ENCODE peak calls at places on chromosome 12, in ten cellular contexts. One of them, this sample, is unnamed. For H3K4me1 and H3K27me3, the result is how much of the 10 kb centered on the place peaks cover.

GRCh38 chr12:60494249-60494648 is 898.4 kb downstream of the SLC16A7 start:
- DNase-seq in IMR-90: peak
- DNase-seq in cardiac muscle cell: peak
- DNase-seq in right lobe of liver: no peak
- DNase-seq in MM.1S: peak
- DNase-seq in heart right ventricle: no peak
- DNase-seq in esophagus squamous epithelium: no peak
- DNase-seq in H9: no peak
- DNase-seq in body of pancreas: no peak
- DNase-seq in CD8-positive, alpha-beta T cell: no peak
- DNase-seq in this sample: no peak

GRCh38 chr12:62834406-62834805 is 100.5 kb downstream of the PPM1H start:
- DNase-seq in IMR-90: no peak
- DNase-seq in cardiac muscle cell: no peak
- DNase-seq in right lobe of liver: no peak
- DNase-seq in MM.1S: no peak
- DNase-seq in heart right ventricle: peak
- DNase-seq in esophagus squamous epithelium: no peak
- DNase-seq in H9: no peak
- DNase-seq in body of pancreas: no peak
- DNase-seq in CD8-positive, alpha-beta T cell: no peak
- DNase-seq in this sample: no peak

GRCh38 chr12:15227004-15227679 is 5.9 kb upstream of the RERG start:
- DNase-seq in IMR-90: peak
- DNase-seq in cardiac muscle cell: peak
- DNase-seq in right lobe of liver: peak
- DNase-seq in MM.1S: peak
- DNase-seq in heart right ventricle: peak
- DNase-seq in esophagus squamous epithelium: no peak
- DNase-seq in H9: peak
- DNase-seq in body of pancreas: peak
- DNase-seq in CD8-positive, alpha-beta T cell: no peak
- DNase-seq in this sample: peak

GRCh38 chr12:123715151-123715676 is 3.1 kb downstream of the ATP6V0A2 start:
- DNase-seq in IMR-90: peak
- DNase-seq in cardiac muscle cell: no peak
- DNase-seq in right lobe of liver: no peak
- DNase-seq in MM.1S: no peak
- DNase-seq in heart right ventricle: no peak
- DNase-seq in esophagus squamous epithelium: no peak
- DNase-seq in H9: no peak
- DNase-seq in body of pancreas: no peak
- DNase-seq in CD8-positive, alpha-beta T cell: no peak
- DNase-seq in this sample: no peak

GRCh38 chr12:77152623-77153193 is 87.3 kb upstream of the E2F7 start:
- DNase-seq in IMR-90: peak
- DNase-seq in cardiac muscle cell: peak
- DNase-seq in right lobe of liver: no peak
- DNase-seq in MM.1S: no peak
- DNase-seq in heart right ventricle: no peak
- DNase-seq in esophagus squamous epithelium: no peak
- DNase-seq in H9: no peak
- DNase-seq in body of pancreas: no peak
- DNase-seq in CD8-positive, alpha-beta T cell: no peak
- DNase-seq in this sample: no peak

GRCh38 chr12:47419500-47419899 is 286.3 kb downstream of the RPAP3 start:
- DNase-seq in IMR-90: peak
- DNase-seq in cardiac muscle cell: no peak
- DNase-seq in right lobe of liver: no peak
- DNase-seq in MM.1S: no peak
- DNase-seq in heart right ventricle: no peak
- DNase-seq in esophagus squamous epithelium: no peak
- DNase-seq in H9: no peak
- DNase-seq in body of pancreas: no peak
- DNase-seq in CD8-positive, alpha-beta T cell: no peak
- DNase-seq in this sample: no peak

GRCh38 chr12:90801776-90802175 is 153.2 kb downstream of the CCER1 start:
- DNase-seq in IMR-90: peak
- DNase-seq in cardiac muscle cell: peak
- DNase-seq in right lobe of liver: no peak
- DNase-seq in MM.1S: no peak
- DNase-seq in heart right ventricle: no peak
- DNase-seq in esophagus squamous epithelium: no peak
- DNase-seq in H9: no peak
- DNase-seq in body of pancreas: no peak
- DNase-seq in CD8-positive, alpha-beta T cell: no peak
- DNase-seq in this sample: no peak

GRCh38 chr12:130796985-130797686 is 41.9 kb downstream of the STX2 start:
- DNase-seq in IMR-90: no peak
- DNase-seq in cardiac muscle cell: no peak
- DNase-seq in right lobe of liver: no peak
- DNase-seq in MM.1S: no peak
- DNase-seq in heart right ventricle: no peak
- DNase-seq in esophagus squamous epithelium: no peak
- DNase-seq in H9: no peak
- DNase-seq in body of pancreas: no peak
- DNase-seq in CD8-positive, alpha-beta T cell: no peak
- DNase-seq in this sample: no peak

GRCh38 chr12:18658829-18659228 is 79.0 kb downstream of the PLCZ1 start:
- DNase-seq in IMR-90: peak
- DNase-seq in cardiac muscle cell: no peak
- DNase-seq in right lobe of liver: no peak
- DNase-seq in MM.1S: no peak
- DNase-seq in heart right ventricle: no peak
- DNase-seq in esophagus squamous epithelium: no peak
- DNase-seq in H9: no peak
- DNase-seq in body of pancreas: no peak
- DNase-seq in CD8-positive, alpha-beta T cell: no peak
- DNase-seq in this sample: no peak

GRCh38 chr12:131112016-131112415 is 158.3 kb downstream of the ADGRD1 start:
- DNase-seq in IMR-90: no peak
- DNase-seq in cardiac muscle cell: no peak
- DNase-seq in right lobe of liver: no peak
- DNase-seq in MM.1S: no peak
- DNase-seq in heart right ventricle: no peak
- DNase-seq in esophagus squamous epithelium: no peak
- DNase-seq in H9: no peak
- DNase-seq in body of pancreas: no peak
- DNase-seq in CD8-positive, alpha-beta T cell: no peak
- DNase-seq in this sample: no peak

GRCh38 chr12:130952106-130952505 is 1.6 kb upstream of the ADGRD1 start:
- DNase-seq in IMR-90: no peak
- DNase-seq in cardiac muscle cell: no peak
- DNase-seq in right lobe of liver: no peak
- DNase-seq in MM.1S: no peak
- DNase-seq in heart right ventricle: no peak
- DNase-seq in esophagus squamous epithelium: no peak
- DNase-seq in H9: no peak
- DNase-seq in body of pancreas: no peak
- DNase-seq in CD8-positive, alpha-beta T cell: no peak
- DNase-seq in this sample: peak

GRCh38 chr12:4439736-4440135 is 5.9 kb downstream of the FGF6 start:
- DNase-seq in IMR-90: no peak
- DNase-seq in cardiac muscle cell: no peak
- DNase-seq in right lobe of liver: no peak
- DNase-seq in MM.1S: no peak
- DNase-seq in heart right ventricle: no peak
- DNase-seq in esophagus squamous epithelium: no peak
- DNase-seq in H9: no peak
- DNase-seq in body of pancreas: no peak
- DNase-seq in CD8-positive, alpha-beta T cell: no peak
- DNase-seq in this sample: no peak
- H3K4me1 ChIP-seq in IMR-90: under half
- H3K4me1 ChIP-seq in cardiac muscle cell: under half
- H3K4me1 ChIP-seq in right lobe of liver: under half
- H3K4me1 ChIP-seq in MM.1S: under half
- H3K4me1 ChIP-seq in heart right ventricle: under half
- H3K4me1 ChIP-seq in esophagus squamous epithelium: under half
- H3K4me1 ChIP-seq in H9: under half
- H3K4me1 ChIP-seq in body of pancreas: under half
- H3K4me1 ChIP-seq in CD8-positive, alpha-beta T cell: under half
- H3K4me1 ChIP-seq in this sample: under half

GRCh38 chr12:68899251-68899771 is 33.7 kb downstream of the CPM start:
- DNase-seq in IMR-90: peak
- DNase-seq in cardiac muscle cell: peak
- DNase-seq in right lobe of liver: peak
- DNase-seq in MM.1S: no peak
- DNase-seq in heart right ventricle: no peak
- DNase-seq in esophagus squamous epithelium: no peak
- DNase-seq in H9: no peak
- DNase-seq in body of pancreas: peak
- DNase-seq in CD8-positive, alpha-beta T cell: no peak
- DNase-seq in this sample: no peak
- TF ChIP-seq CTCF in IMR-90: peak
- TF ChIP-seq CTCF in cardiac muscle cell: peak
- TF ChIP-seq CTCF in right lobe of liver: peak
- TF ChIP-seq CTCF in MM.1S: no peak
- TF ChIP-seq CTCF in heart right ventricle: no peak
- TF ChIP-seq CTCF in esophagus squamous epithelium: no peak
- TF ChIP-seq CTCF in H9: peak
- TF ChIP-seq CTCF in body of pancreas: peak
- TF ChIP-seq CTCF in CD8-positive, alpha-beta T cell: no peak
- TF ChIP-seq CTCF in this sample: no peak

DNA sequence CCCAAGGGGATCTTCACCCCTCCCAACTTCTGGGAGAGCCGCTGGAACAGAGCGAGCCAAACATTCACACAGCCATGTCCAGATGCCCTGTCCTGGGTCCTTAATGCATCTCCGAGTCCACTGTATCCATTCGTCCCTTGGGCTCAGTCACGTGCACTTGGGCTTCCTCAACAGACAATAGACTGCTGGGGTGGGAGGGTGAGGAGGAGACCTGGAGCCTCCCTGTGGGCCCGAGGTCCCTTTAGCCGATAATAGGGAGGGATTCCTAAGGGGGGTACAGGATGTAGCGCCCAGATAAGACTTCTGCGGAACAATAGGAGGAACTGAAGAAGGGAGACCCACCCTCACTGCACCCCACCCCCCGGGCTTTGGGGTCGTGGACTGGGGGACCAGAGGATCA is 6.7 kb downstream of the ARHGEF25 start:
- DNase-seq in IMR-90: no peak
- DNase-seq in cardiac muscle cell: no peak
- DNase-seq in right lobe of liver: no peak
- DNase-seq in MM.1S: no peak
- DNase-seq in heart right ventricle: peak
- DNase-seq in esophagus squamous epithelium: no peak
- DNase-seq in H9: no peak
- DNase-seq in body of pancreas: no peak
- DNase-seq in CD8-positive, alpha-beta T cell: no peak
- DNase-seq in this sample: no peak
- H3K27me3 ChIP-seq in IMR-90: under half
- H3K27me3 ChIP-seq in cardiac muscle cell: half or more
- H3K27me3 ChIP-seq in right lobe of liver: under half
- H3K27me3 ChIP-seq in MM.1S: under half
- H3K27me3 ChIP-seq in heart right ventricle: under half
- H3K27me3 ChIP-seq in esophagus squamous epithelium: under half
- H3K27me3 ChIP-seq in H9: half or more
- H3K27me3 ChIP-seq in body of pancreas: under half
- H3K27me3 ChIP-seq in CD8-positive, alpha-beta T cell: under half
- H3K27me3 ChIP-seq in this sample: under half

GRCh38 chr12:1565172-1565571 is 29.2 kb downstream of the FBXL14 start:
- DNase-seq in IMR-90: no peak
- DNase-seq in cardiac muscle cell: no peak
- DNase-seq in right lobe of liver: no peak
- DNase-seq in MM.1S: no peak
- DNase-seq in heart right ventricle: no peak
- DNase-seq in esophagus squamous epithelium: no peak
- DNase-seq in H9: no peak
- DNase-seq in body of pancreas: no peak
- DNase-seq in CD8-positive, alpha-beta T cell: no peak
- DNase-seq in this sample: no peak

GRCh38 chr12:1562813-1563412 is 31.5 kb downstream of the FBXL14 start:
- DNase-seq in IMR-90: no peak
- DNase-seq in cardiac muscle cell: peak
- DNase-seq in right lobe of liver: no peak
- DNase-seq in MM.1S: no peak
- DNase-seq in heart right ventricle: no peak
- DNase-seq in esophagus squamous epithelium: no peak
- DNase-seq in H9: no peak
- DNase-seq in body of pancreas: peak
- DNase-seq in CD8-positive, alpha-beta T cell: no peak
- DNase-seq in this sample: no peak

GRCh38 chr12:1566449-1567135 is 27.8 kb downstream of the FBXL14 start:
- DNase-seq in IMR-90: no peak
- DNase-seq in cardiac muscle cell: no peak
- DNase-seq in right lobe of liver: no peak
- DNase-seq in MM.1S: no peak
- DNase-seq in heart right ventricle: no peak
- DNase-seq in esophagus squamous epithelium: no peak
- DNase-seq in H9: no peak
- DNase-seq in body of pancreas: no peak
- DNase-seq in CD8-positive, alpha-beta T cell: no peak
- DNase-seq in this sample: peak

GRCh38 chr12:1572731-1573130 is 21.6 kb downstream of the FBXL14 start:
- DNase-seq in IMR-90: no peak
- DNase-seq in cardiac muscle cell: no peak
- DNase-seq in right lobe of liver: no peak
- DNase-seq in MM.1S: no peak
- DNase-seq in heart right ventricle: no peak
- DNase-seq in esophagus squamous epithelium: no peak
- DNase-seq in H9: no peak
- DNase-seq in body of pancreas: no peak
- DNase-seq in CD8-positive, alpha-beta T cell: no peak
- DNase-seq in this sample: no peak

DNA sequence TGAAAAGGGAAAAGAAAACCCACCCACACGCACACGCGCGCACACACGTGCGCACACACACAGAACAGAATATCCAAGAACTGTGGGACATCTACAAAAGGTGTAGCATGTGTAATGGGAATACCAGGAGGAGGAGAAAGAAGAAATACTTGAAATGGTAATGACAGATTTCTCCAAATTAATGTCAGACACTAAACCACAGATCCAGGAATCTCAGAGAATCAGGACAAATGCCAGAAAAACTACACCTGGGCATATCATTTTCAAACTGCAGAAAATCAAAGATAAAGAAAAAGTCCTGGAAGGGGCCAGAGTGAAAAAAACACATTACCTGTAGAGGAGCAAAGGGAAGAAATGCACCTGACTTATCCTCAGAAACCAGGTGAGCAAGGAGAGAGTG is 26.5 kb downstream of the FBXL14 start:
- DNase-seq in IMR-90: no peak
- DNase-seq in cardiac muscle cell: no peak
- DNase-seq in right lobe of liver: no peak
- DNase-seq in MM.1S: no peak
- DNase-seq in heart right ventricle: no peak
- DNase-seq in esophagus squamous epithelium: no peak
- DNase-seq in H9: no peak
- DNase-seq in body of pancreas: no peak
- DNase-seq in CD8-positive, alpha-beta T cell: no peak
- DNase-seq in this sample: no peak
- H3K4me1 ChIP-seq in IMR-90: under half
- H3K4me1 ChIP-seq in cardiac muscle cell: under half
- H3K4me1 ChIP-seq in right lobe of liver: under half
- H3K4me1 ChIP-seq in MM.1S: under half
- H3K4me1 ChIP-seq in heart right ventricle: under half
- H3K4me1 ChIP-seq in esophagus squamous epithelium: under half
- H3K4me1 ChIP-seq in H9: under half
- H3K4me1 ChIP-seq in body of pancreas: under half
- H3K4me1 ChIP-seq in CD8-positive, alpha-beta T cell: under half
- H3K4me1 ChIP-seq in this sample: under half